ENCODE peak calls at places on chromosomes 3 and 15, in ten cellular contexts. T, B, I, A, D, Q, G, C, O and V are unnamed samples.

GRCh38 chr15:59473226-59473625 is 35.2 kb downstream of the FAM81A start:
- DNase-seq in T (no peak), B (no peak), I (no peak), A (no peak), D (no peak), Q (no peak), G (no peak), C (no peak), O (no peak), V (no peak)

GRCh38 chr3:49924683-49925082 is 4.9 kb downstream of the MON1A start:
- DNase-seq in T (no peak), B (no peak), I (no peak), A (peak; percentile 81), D (no peak), Q (no peak), G (no peak), C (no peak), O (no peak), V (no peak)

GRCh38 chr15:79721256-79721655 is 175.6 kb downstream of the MTHFS start:
- DNase-seq in T (no peak), B (no peak), I (no peak), A (peak; percentile 35), D (no peak), Q (no peak), G (no peak), C (no peak), O (no peak), V (no peak)

GRCh38 chr15:35444557-35445204 is 101.3 kb downstream of the DPH6 start:
- DNase-seq in T (peak; percentile 64), B (no peak), I (no peak), A (peak; percentile 69), D (peak; percentile 18), Q (no peak), G (no peak), C (no peak), O (peak; percentile 12), V (peak; percentile 9)

GRCh38 chr3:53921296-53921695 is 29.6 kb upstream of the SELENOK start:
- DNase-seq in T (peak; percentile 21), B (no peak), I (no peak), A (peak; percentile 41), D (peak; percentile 41), Q (peak; percentile 12), G (no peak), C (peak; percentile 5), O (no peak), V (no peak)

GRCh38 chr3:124351430-124352142 is 359.7 kb upstream of the ROPN1 start:
- DNase-seq in T (peak; percentile 52), B (no peak), I (no peak), A (peak; percentile 87), D (peak; percentile 44), Q (peak; percentile 7), G (no peak), C (peak; percentile 9), O (peak; percentile 65), V (peak; percentile 64)

GRCh38 chr3:90011996-90012395 is 904.6 kb downstream of the EPHA3 start:
- DNase-seq in T (no peak), B (no peak), I (no peak), A (no peak), D (no peak), Q (no peak), G (no peak), C (no peak), O (no peak), V (no peak)

GRCh38 chr15:63826513-63826912 is 7.2 kb downstream of the HERC1 start:
- DNase-seq in T (peak; percentile 66), B (no peak), I (no peak), A (peak; percentile 64), D (peak; percentile 25), Q (peak; percentile 56), G (no peak), C (no peak), O (no peak), V (no peak)